ENCODE peak calls at places on chromosome 11, in eight cellular contexts. Q is endothelial cell of umbilical vein, F is stomach, J is transverse colon, G is sigmoid colon, P is upper lobe of left lung, M is prostate gland, V is spleen. L is an unnamed sample.

GRCh38 chr11:116314012-116314411 is 458.8 kb downstream of the BUD13 start:
- DNase-seq in Q (no peak), F (no peak), J (no peak), G (no peak), P (no peak), M (no peak), V (no peak), L (no peak)

GRCh38 chr11:120820040-120820439 is 203.9 kb upstream of the TBCEL start:
- DNase-seq in Q (no peak), F (no peak), J (no peak), G (no peak), P (no peak), M (no peak), V (peak; percentile 22), L (no peak)

GRCh38 chr11:66868726-66869291 is 11.9 kb downstream of the LRFN4 start:
- DNase-seq in Q (no peak), F (peak; percentile 85), J (peak; percentile 89), G (no peak), P (peak; percentile 67), M (no peak), V (peak; percentile 92), L (no peak)

GRCh38 chr11:72821920-72822799 is 7.9 kb downstream of the ATG16L2 start:
- DNase-seq in Q (peak; percentile 91), F (peak; percentile 95), J (peak; percentile 92), G (peak; percentile 94), P (peak; percentile 89), M (peak; percentile 88), V (peak; percentile 95), L (no peak)

GRCh38 chr11:27621440-27622161 is 78.7 kb downstream of the BDNF start:
- DNase-seq in Q (no peak), F (no peak), J (no peak), G (no peak), P (no peak), M (no peak), V (no peak), L (no peak)

GRCh38 chr11:68341557-68342458 is 29.4 kb downstream of the LRP5 start:
- DNase-seq in Q (no peak), F (no peak), J (no peak), G (no peak), P (no peak), M (no peak), V (no peak), L (no peak)

GRCh38 chr11:44725016-44725651 is 1.6 kb upstream of the TSPAN18 start:
- DNase-seq in Q (no peak), F (no peak), J (no peak), G (no peak), P (no peak), M (no peak), V (no peak), L (no peak)

GRCh38 chr11:69292221-69292648 is 1.7 kb upstream of the MYEOV start:
- DNase-seq in Q (peak; percentile 40), F (no peak), J (peak; percentile 50), G (no peak), P (no peak), M (no peak), V (peak; percentile 88), L (no peak)

GRCh38 chr11:113468666-113469345 is 6.4 kb downstream of the DRD2 start:
- DNase-seq in Q (no peak), F (no peak), J (no peak), G (no peak), P (no peak), M (no peak), V (no peak), L (no peak)

GRCh38 chr11:72685560-72686480 is 11.6 kb upstream of the PDE2A start:
- DNase-seq in Q (no peak), F (no peak), J (peak; percentile 35), G (peak; percentile 89), P (no peak), M (no peak), V (no peak), L (peak; percentile 94)

GRCh38 chr11:21205205-21205604 is 535.8 kb downstream of the NELL1 start:
- DNase-seq in Q (no peak), F (no peak), J (no peak), G (no peak), P (no peak), M (no peak), V (no peak), L (no peak)
- H3K9me3 ChIP-seq in Q (no peaks in the 10 kb centered on the region), F (no peaks in the 10 kb centered on the region), J (no peaks in the 10 kb centered on the region), G (no peaks in the 10 kb centered on the region), P (no peaks in the 10 kb centered on the region), M (no peaks in the 10 kb centered on the region), V (peaks cover 5% of the 10 kb centered on the region), L (no peaks in the 10 kb centered on the region)

DNA sequence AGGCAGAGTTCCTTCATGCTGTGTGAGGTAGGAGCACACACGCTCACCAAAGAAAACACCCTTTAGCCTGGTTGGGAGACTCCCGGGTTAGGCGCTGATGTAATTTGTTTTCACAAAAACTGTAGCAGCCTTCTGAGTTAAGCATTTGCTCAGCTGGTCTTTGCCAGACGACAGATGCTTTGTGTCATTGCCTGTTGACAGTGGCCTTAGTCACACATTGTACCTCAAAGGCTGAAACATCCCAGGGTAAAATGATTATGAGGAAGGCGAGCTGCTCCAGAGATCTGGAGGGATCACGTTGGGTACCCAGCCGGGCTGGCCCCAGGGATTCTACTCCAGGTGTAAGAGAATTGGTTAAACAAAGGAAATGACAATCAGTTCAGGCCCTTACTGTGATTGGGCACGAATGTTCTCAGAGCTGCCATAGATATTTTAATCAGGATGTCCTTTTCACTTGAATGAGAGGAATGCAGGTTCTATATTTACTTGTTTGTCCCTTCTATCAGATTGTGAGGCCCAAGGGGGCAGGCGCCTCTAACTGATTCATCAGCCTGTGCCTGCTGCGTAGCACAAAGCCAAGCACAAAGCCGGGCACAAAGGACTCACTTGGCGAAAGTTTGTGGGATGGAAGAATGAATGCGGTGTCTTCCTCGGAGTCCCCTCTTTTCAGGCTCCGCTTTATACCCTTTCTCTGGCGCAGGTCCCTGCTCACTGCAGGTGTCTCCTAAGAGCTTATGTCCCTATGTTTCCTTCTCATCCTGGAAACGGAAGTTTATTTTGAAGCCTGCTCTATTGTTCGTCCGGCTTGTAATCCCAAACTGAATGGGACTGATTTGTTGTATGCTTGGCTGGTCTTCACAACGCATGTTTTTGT is 47.1 kb downstream of the ADM start:
- DNase-seq in Q (peak; percentile 79), F (peak; percentile 53), J (peak; percentile 52), G (peak; percentile 90), P (peak; percentile 40), M (no peak), V (no peak), L (peak; percentile 93)
- TF ChIP-seq POLR2AphosphoS5 in Q (peak; percentile 31), F (peak; percentile 19), J (peak; percentile 85), G (peak; percentile 76), P (peak; percentile 68), M (peak; percentile 23), V (no peak), L (peak; percentile 60)

GRCh38 chr11:8167796-8168195 is 1.0 kb downstream of the RIC3 start:
- DNase-seq in Q (no peak), F (no peak), J (no peak), G (no peak), P (no peak), M (no peak), V (no peak), L (no peak)

DNA sequence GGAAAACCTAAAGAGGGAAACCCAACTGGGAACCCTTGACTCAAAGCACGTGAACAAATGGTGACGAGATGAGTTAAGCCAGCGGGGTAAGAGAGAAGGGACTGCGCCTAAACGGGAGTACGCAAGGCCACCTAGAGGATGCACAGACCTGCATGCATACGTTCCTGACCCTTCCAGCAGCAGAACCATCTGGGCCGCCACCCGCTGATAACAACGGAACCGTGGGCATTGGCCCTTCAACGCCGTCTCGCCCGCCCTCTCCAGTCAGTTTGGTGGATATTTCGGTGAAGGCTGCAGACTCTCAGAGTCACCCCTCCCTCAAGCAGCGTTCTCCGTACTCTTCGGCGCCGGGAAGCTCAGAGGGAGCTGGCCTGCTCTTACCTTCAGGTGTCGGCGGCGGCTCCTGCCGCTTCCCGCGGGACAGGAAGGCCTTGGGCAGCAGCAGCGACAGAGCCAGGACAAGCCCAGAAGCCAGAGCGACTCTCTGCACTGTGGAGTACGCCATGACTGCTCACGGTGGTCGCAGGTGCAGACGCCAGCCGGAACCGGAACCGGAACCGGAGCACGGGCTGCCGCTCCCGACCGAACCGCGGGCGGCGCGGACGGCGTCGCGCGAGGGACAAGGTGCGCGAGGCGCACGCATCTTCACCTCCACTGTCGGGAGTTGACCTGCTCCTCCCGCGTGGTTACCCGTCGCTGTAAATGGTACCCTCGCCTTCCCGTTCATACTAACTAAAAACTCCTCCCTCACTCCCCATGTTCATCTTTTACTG is at the start of gene RIC3:
- DNase-seq in Q (no peak), F (peak; percentile 33), J (peak; percentile 30), G (peak; percentile 69), P (peak; percentile 34), M (peak; percentile 31), V (peak; percentile 87), L (no peak)
- TF ChIP-seq POLR2A in Q (no peak), F (no peak), J (no peak), G (no peak), P (no peak), M (no peak), V (no peak), L (no peak)

GRCh38 chr11:2534131-2534956 is 89.5 kb downstream of the KCNQ1 start:
- DNase-seq in Q (no peak), F (no peak), J (peak; percentile 7), G (peak; percentile 66), P (no peak), M (no peak), V (peak; percentile 74), L (no peak)
- H3K9me3 ChIP-seq in Q (no peaks in the 10 kb centered on the region), F (no peaks in the 10 kb centered on the region), J (no peaks in the 10 kb centered on the region), G (no peaks in the 10 kb centered on the region), P (no peaks in the 10 kb centered on the region), M (no peaks in the 10 kb centered on the region), V (no peaks in the 10 kb centered on the region), L (no peaks in the 10 kb centered on the region)

DNA sequence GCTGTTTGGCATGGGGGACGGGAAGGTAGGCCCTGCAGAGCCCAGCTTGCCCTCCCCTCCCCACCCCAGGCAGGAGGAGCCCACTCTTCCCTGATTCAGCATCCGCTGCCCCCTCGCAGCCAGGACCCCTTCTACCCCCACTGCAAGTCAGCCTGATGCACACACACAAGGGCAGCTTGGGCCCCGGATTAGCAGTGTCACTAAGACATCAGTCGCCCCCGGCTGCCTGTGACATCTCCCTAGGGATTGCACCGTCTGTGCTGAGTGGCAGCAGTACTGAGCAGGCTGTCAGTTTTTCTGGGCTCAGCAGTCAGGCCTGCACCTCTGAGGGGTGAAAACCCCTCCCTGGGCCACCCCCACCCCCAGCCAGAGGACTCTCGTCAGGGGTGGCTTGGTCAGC is 30.4 kb upstream of the SYT7 start:
- DNase-seq in Q (no peak), F (no peak), J (no peak), G (no peak), P (no peak), M (no peak), V (no peak), L (no peak)
- TF ChIP-seq POLR2AphosphoS5 in Q (no peak), F (no peak), J (no peak), G (no peak), P (no peak), M (no peak), V (no peak), L (no peak)

DNA sequence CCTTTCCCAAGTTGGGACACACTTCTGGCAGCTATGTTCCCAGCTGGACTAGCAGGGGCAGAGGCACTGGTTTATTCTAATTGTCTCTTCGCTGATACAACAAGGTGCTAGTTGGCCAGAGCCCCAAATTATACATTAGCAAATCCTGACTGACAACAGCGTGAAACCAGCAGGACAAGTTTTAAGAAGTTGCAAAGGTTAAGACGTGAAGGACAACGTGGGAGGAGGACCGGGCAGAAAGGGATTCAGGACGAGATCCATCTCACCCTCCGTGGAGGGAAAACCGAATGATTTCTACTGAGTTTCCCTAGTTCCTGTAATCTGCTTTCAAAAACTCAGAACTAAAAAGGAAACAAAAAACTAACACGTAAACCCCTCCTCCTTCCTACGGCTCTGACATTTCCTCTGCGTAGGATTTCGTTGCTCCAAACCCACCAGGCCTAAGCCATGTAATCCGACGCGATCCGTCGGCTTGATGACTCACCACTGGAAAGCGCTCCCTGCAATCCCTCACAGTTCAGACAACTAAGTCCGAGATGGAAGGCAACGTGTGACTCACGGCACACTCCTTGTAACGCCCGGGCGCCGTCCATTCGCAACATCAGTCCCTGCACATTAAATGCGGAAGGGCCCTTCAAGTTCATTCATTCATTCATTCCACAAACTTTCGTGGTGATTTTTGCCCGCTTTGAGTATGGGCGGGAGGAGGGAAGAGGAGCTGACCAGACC is 703 bp downstream of the POGLUT3 start:
- DNase-seq in Q (peak; percentile 99), F (peak; percentile 80), J (peak; percentile 87), G (peak; percentile 96), P (peak; percentile 92), M (peak; percentile 86), V (peak; percentile 87), L (peak; percentile 95)
- TF ChIP-seq POLR2A in Q (peak; percentile 89), F (no peak), J (peak; percentile 75), G (peak; percentile 63), P (no peak), M (peak; percentile 73), V (no peak), L (peak; percentile 24)

L was measured in esophagus muscularis mucosa.